ENCODE peak calls at places on chromosome 1, in four cellular contexts. K is effector memory CD4-positive, alpha-beta T cell; S is endodermal cell; F is body of pancreas. I is an unnamed sample.

GRCh38 chr1:145995148-145995851 is 1.1 kb downstream of the TXNIP start:
- DNase-seq in K (no peak), S (peak), F (no peak), I (no peak)

GRCh38 chr1:37575692-37576091 is 19.0 kb downstream of the DNALI1 start:
- DNase-seq in K (no peak), S (no peak), F (no peak), I (no peak)

GRCh38 chr1:184621262-184621661 is 133.4 kb downstream of the EDEM3 start:
- DNase-seq in K (no peak), S (no peak), F (no peak), I (no peak)

GRCh38 chr1:2516124-2516523 is 10.3 kb downstream of the PANK4 start:
- DNase-seq in K (no peak), S (no peak), F (no peak), I (no peak)

GRCh38 chr1:18178125-18178524 is 70.5 kb downstream of the IGSF21 start:
- DNase-seq in K (no peak), S (no peak), F (no peak), I (no peak)

GRCh38 chr1:229147086-229147485 is 123.8 kb upstream of the RAB4A start:
- DNase-seq in K (no peak), S (no peak), F (no peak), I (no peak)

GRCh38 chr1:17875882-17876280 is 120.7 kb downstream of the ACTL8 start:
- DNase-seq in K (no peak), S (peak), F (no peak), I (no peak)

GRCh38 chr1:30088594-30089556 is 634.5 kb downstream of the MATN1 start:
- DNase-seq in K (no peak), S (no peak), F (peak), I (no peak)

GRCh38 chr1:151944110-151944858 is 35.0 kb upstream of the THEM4 start:
- DNase-seq in K (no peak), S (no peak), F (peak), I (no peak)

GRCh38 chr1:44118682-44119081 is at the start of gene KLF17:
- DNase-seq in K (no peak), S (no peak), F (no peak), I (no peak)

GRCh38 chr1:59015708-59016107 is 231.9 kb upstream of the JUN start:
- DNase-seq in K (no peak), S (peak), F (no peak), I (no peak)

GRCh38 chr1:7642781-7643180 is 128.3 kb upstream of the VAMP3 start:
- DNase-seq in K (no peak), S (no peak), F (no peak), I (no peak)

GRCh38 chr1:65872258-65872657 is 79.6 kb downstream of the PDE4B start:
- DNase-seq in K (no peak), S (no peak), F (no peak), I (no peak)

GRCh38 chr1:61287734-61288133 is 205.4 kb downstream of the NFIA start:
- DNase-seq in K (no peak), S (no peak), F (no peak), I (no peak)

GRCh38 chr1:201758508-201759050 is 70.4 kb upstream of the IPO9 start:
- DNase-seq in K (no peak), S (no peak), F (no peak), I (no peak)

GRCh38 chr1:202376247-202376646 is 27.7 kb downstream of the PPP1R12B start:
- DNase-seq in K (no peak), S (no peak), F (no peak), I (no peak)

GRCh38 chr1:55049914-55050278 is 10.5 kb downstream of the PCSK9 start:
- DNase-seq in K (no peak), S (no peak), F (peak), I (no peak)

GRCh38 chr1:154567386-154568164 is at the start of gene CHRNB2:
- DNase-seq in K (peak), S (peak), F (peak), I (peak)

GRCh38 chr1:215845224-215845902 is 278.3 kb downstream of the KCTD3 start:
- DNase-seq in K (no peak), S (no peak), F (no peak), I (no peak)

GRCh38 chr1:54604572-54605370 is 18.6 kb downstream of the FAM151A start:
- DNase-seq in K (no peak), S (no peak), F (no peak), I (no peak)

GRCh38 chr1:102842606-102843005 is 265.7 kb downstream of the COL11A1 start:
- DNase-seq in K (no peak), S (no peak), F (no peak), I (no peak)

GRCh38 chr1:109979489-109980091 is 5.0 kb upstream of the AHCYL1 start:
- DNase-seq in K (no peak), S (no peak), F (no peak), I (no peak)

GRCh38 chr1:30172757-30173156 is 550.6 kb downstream of the MATN1 start:
- DNase-seq in K (no peak), S (peak), F (no peak), I (no peak)

GRCh38 chr1:199489594-199489993 is 537.9 kb upstream of the NR5A2 start:
- DNase-seq in K (no peak), S (no peak), F (no peak), I (no peak)

GRCh38 chr1:208089971-208090755 is 154.0 kb downstream of the PLXNA2 start:
- DNase-seq in K (no peak), S (no peak), F (no peak), I (no peak)

DNA sequence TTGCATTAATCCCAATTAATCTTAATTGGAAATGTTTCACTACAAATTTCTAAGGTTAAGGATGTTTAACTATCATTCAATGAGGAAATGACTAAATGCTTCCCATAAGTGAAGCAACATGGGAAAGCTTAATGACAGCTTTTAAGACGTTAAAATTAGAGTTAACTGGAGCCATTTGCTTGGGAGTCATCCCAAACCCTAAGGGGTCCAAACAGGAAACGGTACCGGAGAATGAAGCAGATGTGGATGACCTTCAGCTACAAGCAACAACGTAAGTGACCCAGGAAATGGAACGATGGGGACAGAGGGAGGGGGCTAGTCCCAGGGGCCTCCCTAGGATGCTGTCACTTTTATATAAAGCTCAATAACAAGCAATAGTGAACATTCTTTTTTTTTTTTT is 62.2 kb downstream of the CAPZB start:
- DNase-seq in K (no peak), S (no peak), F (no peak), I (no peak)
- H3K4me3 ChIP-seq in K (no peak), S (no peak), F (no peak), I (no peak)

GRCh38 chr1:213297021-213297420 is 246.0 kb downstream of the RPS6KC1 start:
- DNase-seq in K (no peak), S (no peak), F (no peak), I (no peak)
- H3K4me3 ChIP-seq in K (no peak), S (no peak), F (no peak), I (no peak)

DNA sequence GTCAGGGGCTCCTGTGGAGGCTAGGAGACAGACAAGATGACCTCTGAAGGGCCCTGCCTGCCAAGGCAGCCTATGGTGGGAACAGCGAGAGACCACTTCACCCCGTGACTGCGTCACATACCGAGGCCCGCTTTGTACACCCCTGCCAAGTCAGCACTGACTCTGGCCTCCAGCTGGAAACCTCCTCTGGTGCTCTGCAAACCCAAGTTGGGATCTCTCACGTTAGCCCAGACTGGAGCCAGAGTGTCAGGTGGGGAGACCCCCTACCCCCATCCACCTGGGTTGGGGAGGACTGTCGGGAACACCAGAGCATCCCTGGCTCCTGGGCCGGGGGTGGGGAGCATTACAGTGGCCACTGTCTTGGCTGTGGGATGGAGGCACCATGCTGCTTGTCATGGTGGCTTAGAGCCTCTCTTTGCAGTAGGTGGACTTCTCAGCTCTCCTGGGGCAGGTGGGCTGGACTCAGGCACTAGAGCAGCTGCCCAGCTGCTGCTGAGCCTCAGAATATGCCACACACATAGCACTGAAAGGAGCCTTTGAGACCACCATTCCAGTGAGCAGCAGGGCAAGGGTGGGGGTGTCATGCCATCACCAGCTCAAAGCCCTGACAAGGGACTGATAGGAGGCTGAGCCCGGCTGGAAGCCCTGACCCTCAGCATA is 50.4 kb downstream of the ELK4 start:
- DNase-seq in K (no peak), S (peak), F (no peak), I (no peak)
- H3K4me3 ChIP-seq in K (no peak), S (no peak), F (no peak), I (no peak)

DNA sequence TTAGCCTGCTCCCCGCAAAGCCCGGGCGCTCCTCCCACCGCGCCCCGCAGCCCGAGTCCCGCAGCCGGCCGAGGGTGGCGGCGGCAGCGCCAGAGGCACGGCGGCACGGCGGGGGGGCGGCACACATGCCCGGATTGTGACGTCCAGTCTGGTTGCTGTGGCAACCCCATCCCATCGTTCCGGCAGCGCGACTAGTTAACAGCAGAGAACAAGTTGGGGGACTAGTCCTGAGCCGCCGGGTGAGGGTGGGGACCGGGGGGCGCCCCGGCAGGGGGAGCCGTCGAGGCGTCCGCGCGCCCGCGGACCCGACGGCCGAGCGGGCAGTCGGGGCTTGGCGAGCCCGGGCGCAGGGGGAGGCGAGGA is at the start of gene CHD5:
- DNase-seq in K (no peak), S (peak), F (no peak), I (no peak)
- H3K4me3 ChIP-seq in K (peak), S (no peak), F (no peak), I (no peak)

DNA sequence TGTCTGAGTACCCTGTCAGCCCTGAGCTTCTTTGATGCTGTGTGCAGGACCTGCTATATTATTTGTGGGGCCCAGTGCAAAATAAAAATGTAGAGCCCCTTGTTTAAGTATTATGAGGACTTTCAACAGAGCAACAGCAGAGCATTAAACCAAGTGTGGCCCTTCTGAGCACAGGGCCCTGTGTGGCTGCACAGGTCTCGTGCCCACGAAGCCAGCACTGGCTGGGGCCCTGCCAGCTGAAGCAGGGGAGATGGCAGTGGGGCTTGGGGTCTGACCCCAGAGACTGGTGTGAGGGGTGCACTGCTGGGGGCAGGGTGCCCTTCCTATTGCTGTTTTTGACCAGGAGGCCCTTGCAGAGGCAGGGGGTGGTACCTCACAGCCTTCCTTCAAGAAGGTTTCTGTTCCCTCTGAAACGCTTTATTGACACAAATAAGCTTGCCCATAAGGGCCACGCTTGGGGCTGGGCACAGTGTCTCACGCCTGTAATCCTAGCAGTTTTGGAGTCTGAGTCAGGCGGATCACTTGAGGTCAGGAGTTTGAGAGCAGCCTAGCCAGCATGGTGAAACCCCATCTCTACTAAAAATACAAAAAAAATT is 2.2 kb upstream of the SEMA4A start:
- DNase-seq in K (no peak), S (no peak), F (no peak), I (no peak)
- H3K4me3 ChIP-seq in K (no peak), S (no peak), F (no peak), I (no peak)

DNA sequence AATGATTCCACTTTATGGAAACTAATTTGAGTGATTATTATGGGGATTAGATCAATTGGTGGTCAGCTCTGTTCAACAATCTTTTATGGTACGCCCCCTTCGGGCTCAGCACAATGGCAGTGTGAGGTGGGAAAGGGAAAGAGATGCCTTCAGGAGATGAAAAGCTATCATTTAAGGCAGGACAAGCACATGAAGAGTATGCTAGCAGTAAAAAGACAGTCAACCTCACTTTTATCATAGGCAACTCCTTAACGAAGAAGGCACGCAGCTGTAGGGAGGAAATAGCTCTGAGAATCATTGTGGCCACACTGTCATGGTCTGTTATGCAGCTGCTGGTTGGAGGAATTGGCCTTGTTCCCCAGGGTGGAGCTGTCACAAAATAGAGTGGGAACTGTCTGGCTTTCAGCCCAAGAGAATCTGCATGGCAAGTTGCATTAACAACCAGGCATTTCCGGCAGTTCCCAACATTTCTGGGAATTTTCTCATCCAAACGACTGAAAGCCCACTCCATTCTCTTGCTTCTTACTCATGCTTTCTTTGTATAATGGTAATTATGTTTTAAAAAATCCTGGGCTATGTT is 54.4 kb upstream of the BCL10 start:
- DNase-seq in K (no peak), S (no peak), F (peak), I (no peak)
- H3K4me3 ChIP-seq in K (no peak), S (no peak), F (no peak), I (no peak)

GRCh38 chr1:147772540-147772939 is 12.1 kb upstream of the GJA5 start:
- DNase-seq in K (no peak), S (no peak), F (no peak), I (no peak)
- H3K4me3 ChIP-seq in K (no peak), S (no peak), F (no peak), I (no peak)

DNA sequence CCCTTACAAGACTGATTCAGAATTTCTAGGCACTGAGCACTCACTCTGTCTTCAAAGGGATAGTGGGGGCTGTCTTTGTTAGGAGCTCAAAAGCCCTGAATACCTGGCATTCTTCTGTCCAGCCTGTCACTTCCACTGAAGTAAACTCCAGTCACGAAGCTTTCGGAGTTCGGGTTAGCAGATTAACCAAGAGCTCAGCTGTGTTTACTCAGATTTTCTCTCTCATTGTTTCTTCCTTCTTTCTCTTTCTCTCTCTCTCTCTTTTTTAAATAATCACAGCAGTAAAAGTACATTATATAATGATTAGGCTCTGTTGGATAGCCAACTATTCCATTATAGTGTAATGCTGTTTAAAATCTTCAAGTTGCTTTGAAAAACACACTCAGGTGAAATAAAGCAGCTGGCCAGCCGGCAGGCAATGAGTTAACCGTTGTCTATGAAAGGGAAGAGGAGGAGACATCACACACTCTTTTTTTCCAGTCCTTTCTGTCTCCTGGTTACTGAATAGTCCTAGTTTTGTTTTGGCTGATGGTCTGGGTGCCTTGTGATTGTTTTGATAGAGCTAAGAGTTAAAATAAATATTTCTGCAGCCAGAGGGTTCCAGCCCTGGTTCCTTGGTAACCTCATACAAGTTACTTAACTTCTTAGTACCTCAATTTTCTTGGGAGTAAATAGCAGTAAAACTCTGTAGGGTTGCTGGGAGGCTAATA is 89.8 kb downstream of the ADSS2 start:
- DNase-seq in K (no peak), S (peak), F (no peak), I (no peak)
- H3K4me3 ChIP-seq in K (no peak), S (peak), F (no peak), I (no peak)